ENCODE peak calls at places on chromosomes 7 and 10, in six cellular contexts. X, L, K, A, F and M are unnamed samples.

GRCh38 chr10:77249901-77250459 is 387.6 kb downstream of the KCNMA1 start:
- DNase-seq in F (no peak), X (no peak), K (no peak), A (no peak), L (no peak), M (no peak)

GRCh38 chr7:1881946-1882345 is 211.9 kb downstream of the ELFN1 start:
- DNase-seq in A (no peak), L (no peak), X (no peak), F (no peak), K (no peak), M (no peak)

GRCh38 chr7:55174456-55174855 is 155.6 kb downstream of the EGFR start:
- DNase-seq in L (no peak), A (no peak), X (no peak), F (no peak), K (no peak), M (no peak)

GRCh38 chr10:88256013-88256680 is 327.0 kb downstream of the RNLS start:
- DNase-seq in A (no peak), K (no peak), L (no peak), X (no peak), F (no peak), M (no peak)

GRCh38 chr10:119396008-119396708 is 146.4 kb downstream of the RGS10 start:
- DNase-seq in A (no peak), F (no peak), X (no peak), L (no peak), K (no peak), M (no peak)

GRCh38 chr7:156545989-156546388 is 94.6 kb upstream of the RNF32 start:
- DNase-seq in X (no peak), A (no peak), K (no peak), F (no peak), L (no peak), M (no peak)

GRCh38 chr7:155918720-155919399 is 106.6 kb upstream of the SHH start:
- DNase-seq in K (no peak), A (no peak), L (no peak), F (peak; percentile 89), X (peak; percentile 95), M (peak; percentile 73)

GRCh38 chr7:93327006-93327633 is 95.0 kb downstream of the VPS50 start:
- DNase-seq in X (peak; percentile 90), F (peak; percentile 45), L (no peak), K (no peak), A (no peak), M (peak; percentile 89)

GRCh38 chr7:104327534-104327933 is 869 bp upstream of the LHFPL3 start:
- DNase-seq in K (no peak), X (no peak), F (no peak), L (no peak), A (no peak), M (no peak)

GRCh38 chr7:73397936-73398335 is 35.6 kb upstream of the FZD9 start:
- DNase-seq in L (no peak), X (no peak), F (no peak), A (no peak), K (peak; percentile 9), M (no peak)

GRCh38 chr7:73394416-73394815 is 39.2 kb upstream of the FZD9 start:
- DNase-seq in A (no peak), K (no peak), L (no peak), F (no peak), X (no peak), M (no peak)

GRCh38 chr7:73395538-73396503 is 37.8 kb upstream of the FZD9 start:
- DNase-seq in X (no peak), K (no peak), L (no peak), A (no peak), F (no peak), M (no peak)

GRCh38 chr7:73397521-73397934 is 36.0 kb upstream of the FZD9 start:
- DNase-seq in X (no peak), K (peak; percentile 45), L (peak; percentile 74), A (no peak), F (no peak), M (no peak)
- H3K9ac ChIP-seq in X (no peak overlapping the region), K (peak overlapping the region; percentile 92), L (peak overlapping the region; percentile 10), A (peak overlapping the region; percentile 26), F (peak overlapping the region; percentile 46), M (no peak overlapping the region)

DNA sequence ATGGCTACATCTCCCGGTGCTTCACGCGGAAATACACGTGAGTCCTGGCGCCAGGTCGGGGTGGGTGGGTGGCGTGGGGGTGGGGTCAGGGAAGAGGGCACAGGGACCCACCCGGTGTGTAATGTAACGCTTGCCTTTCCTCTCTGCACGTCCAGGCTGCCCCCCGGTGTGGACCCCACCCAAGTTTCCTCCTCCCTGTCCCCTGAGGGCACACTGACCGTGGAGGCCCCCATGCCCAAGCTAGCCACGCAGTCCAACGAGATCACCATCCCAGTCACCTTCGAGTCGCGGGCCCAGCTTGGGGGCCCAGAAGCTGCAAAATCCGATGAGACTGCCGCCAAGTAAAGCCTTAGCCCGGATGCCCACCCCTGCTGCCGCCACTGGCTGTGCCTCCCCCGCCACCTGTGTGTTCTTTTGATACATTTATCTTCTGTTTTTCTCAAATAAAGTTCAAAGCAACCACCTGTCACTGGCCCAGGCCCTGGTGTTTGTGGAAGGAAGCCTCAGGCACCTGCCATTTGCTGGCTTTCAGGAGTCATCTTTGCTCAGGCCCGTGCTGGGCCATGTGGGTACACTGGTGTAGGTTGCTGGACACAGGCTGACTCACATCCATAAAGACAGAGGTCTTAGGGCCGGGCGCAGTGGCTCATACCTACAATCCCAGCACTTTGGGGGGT is 1.5 kb downstream of the HSPB1 start:
- DNase-seq in F (peak; percentile 66), X (peak; percentile 50), L (no peak), K (no peak), A (no peak), M (peak; percentile 57)
- H3K23ac ChIP-seq in F (no peak overlapping the region), X (peak overlapping the region; percentile 36), L (no peak overlapping the region), K (no peak overlapping the region), A (no peak overlapping the region), M (no peak overlapping the region)

GRCh38 chr7:108585843-108586242 is 16.2 kb downstream of the DNAJB9 start:
- DNase-seq in A (no peak), K (no peak), L (no peak), X (no peak), F (no peak), M (no peak)

GRCh38 chr7:108584211-108584610 is 14.5 kb downstream of the DNAJB9 start:
- DNase-seq in L (no peak), F (no peak), X (no peak), K (no peak), A (no peak), M (no peak)

GRCh38 chr7:108589874-108590273 is 20.2 kb downstream of the DNAJB9 start:
- DNase-seq in X (no peak), K (no peak), A (no peak), F (no peak), L (no peak), M (no peak)

GRCh38 chr7:108581655-108582491 is 12.2 kb downstream of the DNAJB9 start:
- DNase-seq in X (no peak), L (peak; percentile 46), K (peak; percentile 37), F (peak; percentile 42), A (no peak), M (peak; percentile 15)

DNA sequence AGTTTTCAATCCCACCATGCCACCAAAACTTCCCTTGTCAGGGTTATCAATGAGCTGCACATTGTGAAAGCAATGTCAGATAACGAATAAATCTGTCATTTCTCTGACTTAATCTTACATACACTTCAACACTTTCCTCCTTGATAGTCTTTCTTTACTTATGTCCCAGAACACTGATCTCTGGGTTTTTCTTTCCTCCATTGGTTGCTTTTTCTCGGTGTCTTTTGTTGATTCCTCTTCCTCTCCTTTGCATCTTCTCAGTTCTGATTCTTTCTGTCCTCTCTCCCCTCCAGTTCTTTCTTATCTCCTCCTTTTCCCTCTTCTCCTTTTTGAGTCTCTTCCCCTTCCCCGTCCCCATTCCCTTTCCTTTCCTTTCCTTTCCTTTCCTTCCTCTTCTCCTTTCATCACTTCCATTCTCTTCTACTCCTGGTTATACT is 16.6 kb downstream of the DNAJB9 start:
- DNase-seq in A (no peak), L (no peak), K (no peak), X (no peak), F (no peak), M (no peak)
- H4K91ac ChIP-seq in A (no peak overlapping the region), L (no peak overlapping the region), K (no peak overlapping the region), X (no peak overlapping the region), F (no peak overlapping the region), M (no peak overlapping the region)

GRCh38 chr7:6476596-6477374 is 29.0 kb upstream of the DAGLB start:
- DNase-seq in F (no peak), X (no peak), K (no peak), A (no peak), L (no peak), M (no peak)
- H3K9ac ChIP-seq in F (no peak overlapping the region), X (no peak overlapping the region), K (no peak overlapping the region), A (no peak overlapping the region), L (no peak overlapping the region), M (peak overlapping the region; percentile 55)

GRCh38 chr7:113289140-113289740 is 170.9 kb upstream of the SMIM30 start:
- DNase-seq in K (peak; percentile 9), X (peak; percentile 71), L (no peak), A (no peak), F (no peak), M (no peak)
- H3K23ac ChIP-seq in K (no peak overlapping the region), X (no peak overlapping the region), L (no peak overlapping the region), A (no peak overlapping the region), F (no peak overlapping the region), M (no peak overlapping the region)

DNA sequence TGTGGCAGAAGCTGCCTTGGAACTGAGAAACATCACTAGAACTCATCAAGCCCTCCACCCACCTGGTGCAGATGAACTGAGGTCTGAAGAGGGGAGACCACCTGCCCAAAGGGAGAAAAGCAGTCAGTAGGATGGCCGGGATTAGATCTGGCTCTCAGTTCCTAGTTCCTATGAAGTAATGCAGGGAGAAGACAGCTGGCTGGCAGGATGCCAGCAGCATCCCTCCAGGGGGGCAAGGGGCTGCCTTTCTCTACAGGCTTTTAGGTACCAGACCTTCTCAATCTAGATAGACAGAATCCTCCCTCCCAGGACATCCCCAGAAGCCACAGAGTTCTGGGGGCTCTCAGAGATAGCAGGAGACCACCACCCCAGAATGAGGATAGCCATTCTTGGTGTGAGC is 7.8 kb downstream of the CRHR2 start:
- DNase-seq in F (no peak), L (no peak), K (no peak), A (no peak), X (no peak), M (no peak)
- H4K91ac ChIP-seq in F (no peak overlapping the region), L (no peak overlapping the region), K (no peak overlapping the region), A (no peak overlapping the region), X (no peak overlapping the region), M (no peak overlapping the region)

DNA sequence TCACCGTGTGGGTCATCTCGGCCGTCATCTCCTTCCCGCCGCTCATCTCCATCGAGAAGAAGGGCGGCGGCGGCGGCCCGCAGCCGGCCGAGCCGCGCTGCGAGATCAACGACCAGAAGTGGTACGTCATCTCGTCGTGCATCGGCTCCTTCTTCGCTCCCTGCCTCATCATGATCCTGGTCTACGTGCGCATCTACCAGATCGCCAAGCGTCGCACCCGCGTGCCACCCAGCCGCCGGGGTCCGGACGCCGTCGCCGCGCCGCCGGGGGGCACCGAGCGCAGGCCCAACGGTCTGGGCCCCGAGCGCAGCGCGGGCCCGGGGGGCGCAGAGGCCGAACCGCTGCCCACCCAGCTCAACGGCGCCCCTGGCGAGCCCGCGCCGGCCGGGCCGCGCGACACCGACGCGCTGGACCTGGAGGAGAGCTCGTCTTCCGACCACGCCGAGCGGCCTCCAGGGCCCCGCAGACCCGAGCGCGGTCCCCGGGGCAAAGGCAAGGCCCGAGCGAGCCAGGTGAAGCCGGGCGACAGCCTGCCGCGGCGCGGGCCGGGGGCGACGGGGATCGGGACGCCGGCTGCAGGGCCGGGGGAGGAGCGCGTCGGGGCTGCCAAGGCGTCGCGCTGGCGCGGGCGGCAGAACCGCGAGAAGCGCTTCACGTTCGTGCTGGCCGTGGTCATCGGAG is 1.8 kb downstream of the ADRA2A start:
- DNase-seq in F (no peak), A (no peak), K (no peak), L (peak; percentile 43), X (no peak), M (no peak)
- H3K9ac ChIP-seq in F (no peak overlapping the region), A (no peak overlapping the region), K (no peak overlapping the region), L (no peak overlapping the region), X (no peak overlapping the region), M (no peak overlapping the region)